ENCODE peak calls at places on chromosomes 1 and 21, in nine cellular contexts. D, X, U, Z, O, L, R, Y and E are unnamed samples.

GRCh38 chr1:58156124-58156468 is 390.4 kb downstream of the OMA1 start:
- DNase-seq in X (no peak), R (no peak), L (no peak), D (no peak), O (no peak), Z (no peak), Y (no peak), U (no peak), E (no peak)

GRCh38 chr21:46004168-46004861 is 22.7 kb downstream of the COL6A1 start:
- DNase-seq in R (no peak), U (no peak), Y (no peak), D (no peak), O (no peak), X (no peak), Z (no peak), L (no peak), E (no peak)

GRCh38 chr1:54299037-54299436 is 99.1 kb downstream of the MRPL37 start:
- DNase-seq in R (no peak), D (no peak), X (peak), L (no peak), U (no peak), O (no peak), Z (no peak), Y (no peak), E (no peak)

GRCh38 chr1:201226859-201227488 is 36.4 kb downstream of the IGFN1 start:
- DNase-seq in O (no peak), Y (no peak), U (no peak), L (no peak), R (no peak), D (no peak), Z (no peak), X (no peak), E (no peak)

GRCh38 chr1:116556289-116557006 is 14.4 kb downstream of the CD58 start:
- DNase-seq in L (peak), O (no peak), D (peak), U (peak), X (peak), Y (no peak), Z (no peak), R (no peak), E (peak)

GRCh38 chr1:77168358-77168757 is 50.9 kb downstream of the PIGK start:
- DNase-seq in D (no peak), O (no peak), Y (no peak), L (no peak), U (no peak), X (no peak), Z (no peak), R (no peak), E (no peak)

GRCh38 chr1:6727535-6727934 is 25.9 kb upstream of the DNAJC11 start:
- DNase-seq in Y (no peak), R (peak), X (peak), D (peak), Z (peak), O (no peak), L (peak), U (peak), E (no peak)

GRCh38 chr1:112304612-112305011 is 91.4 kb upstream of the CTTNBP2NL start:
- DNase-seq in U (no peak), L (no peak), D (no peak), O (no peak), R (no peak), Y (no peak), Z (no peak), X (no peak), E (no peak)

GRCh38 chr1:175969236-175969635 is 225.8 kb upstream of the TNR start:
- DNase-seq in U (no peak), X (no peak), R (no peak), L (no peak), Z (peak), Y (no peak), O (no peak), D (no peak), E (no peak)

GRCh38 chr1:111221633-111222286 is 5.8 kb upstream of the CHI3L2 start:
- DNase-seq in R (no peak), Y (no peak), X (no peak), U (no peak), O (no peak), L (no peak), D (no peak), Z (no peak), E (no peak)

GRCh38 chr1:1027723-1028266 is 7.9 kb downstream of the AGRN start:
- DNase-seq in D (no peak), U (no peak), Y (no peak), L (no peak), Z (no peak), R (no peak), X (peak), O (no peak), E (no peak)

GRCh38 chr1:8910914-8911313 is 32.4 kb upstream of the ENO1 start:
- DNase-seq in Y (no peak), U (no peak), X (peak), D (no peak), Z (no peak), O (no peak), R (no peak), L (no peak), E (no peak)

GRCh38 chr1:229278120-229278741 is 7.3 kb downstream of the RAB4A start:
- DNase-seq in X (no peak), L (no peak), Y (no peak), R (no peak), O (no peak), Z (no peak), U (no peak), D (no peak), E (no peak)

GRCh38 chr1:214604543-214604942 is 1.5 kb downstream of the CENPF start:
- DNase-seq in R (no peak), L (no peak), X (peak), D (no peak), O (no peak), U (no peak), Y (no peak), Z (no peak), E (no peak)

GRCh38 chr1:43651188-43651587 is 1.2 kb downstream of the KDM4A start:
- DNase-seq in X (peak), Y (no peak), O (no peak), Z (no peak), D (no peak), L (no peak), U (no peak), R (peak), E (no peak)

GRCh38 chr1:228546541-228547463 is 59.6 kb downstream of the RNF187 start:
- DNase-seq in R (peak), Y (no peak), L (no peak), O (no peak), U (no peak), Z (no peak), X (no peak), D (no peak), E (no peak)

GRCh38 chr1:28374297-28374696 is 4.8 kb downstream of the PHACTR4 start:
- DNase-seq in Z (no peak), L (no peak), Y (no peak), O (no peak), R (no peak), X (peak), U (no peak), D (no peak), E (no peak)

GRCh38 chr1:89483010-89483756 is 41.4 kb upstream of the LRRC8B start:
- DNase-seq in Y (peak), L (peak), U (peak), O (peak), X (peak), R (peak), Z (peak), D (peak), E (peak)

GRCh38 chr1:67599085-67599484 is 85.9 kb upstream of the GADD45A start:
- DNase-seq in L (no peak), Y (no peak), U (no peak), D (no peak), R (no peak), O (no peak), Z (no peak), X (no peak), E (no peak)

GRCh38 chr1:174942547-174943255 is 57.0 kb upstream of the CACYBP start:
- DNase-seq in D (no peak), R (peak), O (no peak), X (no peak), U (no peak), Z (no peak), Y (no peak), L (no peak), E (no peak)